ENCODE peak calls at places on chromosomes 4 and X, in five cellular contexts. Q is activated T-helper 1 cell treated with anti-CD3 and anti-CD28 coated beads, Interleukin-12 subunit alpha, Interleukin-12 subunit beta, Interleukin-2, Interleukin-4 antibody, amounts not matched to agents 30 ng/mL and 10 ng/mL and 1 ng/mL, durations not matched to agents 14 hours and 24 hours and 36 hours; O is BE2C; P is stimulated activated CD4-positive, alpha-beta T cell treated with anti-CD3 and anti-CD28 coated beads, Interleukin-15, amount 100 ng/mL, for 1 hour; Y is epithelial cell of esophagus. U is an unnamed sample.

GRCh38 chr4:80172203-80172602 is 25.1 kb upstream of the PRDM8 start:
- DNase-seq in Q (peak), O (no peak), P (no peak), Y (peak), U (no peak)

GRCh38 chr4:48623182-48623780 is 133.2 kb downstream of the ZAR1 start:
- DNase-seq in Q (no peak), O (no peak), P (no peak), Y (no peak), U (no peak)

GRCh38 chr4:159296061-159296460 is 193.2 kb downstream of the RAPGEF2 start:
- DNase-seq in Q (no peak), O (no peak), P (no peak), Y (peak), U (no peak)

GRCh38 chr4:186104895-186105720 is 604 bp downstream of the FAM149A start:
- DNase-seq in Q (no peak), O (no peak), P (no peak), Y (no peak), U (no peak)

GRCh38 chrX:53483838-53484420 is 49.8 kb upstream of the HSD17B10 start:
- DNase-seq in Q (no peak), O (no peak), P (no peak), Y (peak), U (no peak)

GRCh38 chr4:79225360-79225759 is 100.5 kb downstream of the NAA11 start:
- DNase-seq in Q (no peak), O (no peak), P (no peak), Y (no peak), U (no peak)

GRCh38 chrX:33273521-33273920 is 62.2 kb upstream of the DMD start:
- DNase-seq in Q (no peak), O (no peak), P (no peak), Y (peak), U (no peak)

GRCh38 chr4:105933083-105933482 is 37.8 kb downstream of the NPNT start:
- DNase-seq in Q (no peak), O (no peak), P (no peak), Y (no peak), U (no peak)

GRCh38 chr4:53019485-53020382 is 157.6 kb downstream of the RASL11B start:
- DNase-seq in Q (no peak), O (no peak), P (no peak), Y (peak), U (no peak)

GRCh38 chr4:24889991-24890390 is 22.9 kb downstream of the CCDC149 start:
- DNase-seq in Q (no peak), O (no peak), P (no peak), Y (peak), U (no peak)

GRCh38 chr4:176780995-176781738 is 11.6 kb downstream of the VEGFC start:
- DNase-seq in Q (no peak), O (no peak), P (no peak), Y (peak), U (no peak)

GRCh38 chr4:16237715-16238114 is 11.4 kb upstream of the TAPT1 start:
- DNase-seq in Q (no peak), O (no peak), P (no peak), Y (no peak), U (no peak)

GRCh38 chr4:141006236-141006802 is 127.0 kb downstream of the RNF150 start:
- DNase-seq in Q (no peak), O (no peak), P (no peak), Y (no peak), U (no peak)

GRCh38 chr4:2570551-2571222 is 34.2 kb downstream of the FAM193A start:
- DNase-seq in Q (peak), O (no peak), P (peak), Y (no peak), U (no peak)

GRCh38 chr4:16140520-16141249 is 56.9 kb upstream of the PROM1 start:
- DNase-seq in Q (no peak), O (no peak), P (no peak), Y (peak), U (peak)

GRCh38 chrX:53312946-53313745 is 31.8 kb upstream of the IQSEC2 start:
- DNase-seq in Q (peak), O (peak), P (peak), Y (peak), U (no peak)

GRCh38 chrX:112696506-112696905 is 16.8 kb upstream of the LHFPL1 start:
- DNase-seq in Q (no peak), O (no peak), P (no peak), Y (no peak), U (no peak)

GRCh38 chr4:120843840-120844527 is 78.5 kb downstream of the PRDM5 start:
- DNase-seq in Q (no peak), O (no peak), P (no peak), Y (peak), U (no peak)

GRCh38 chr4:139900964-139901376 is 235.4 kb downstream of the MGST2 start:
- DNase-seq in Q (no peak), O (no peak), P (no peak), Y (peak), U (no peak)

GRCh38 chr4:87014284-87014782 is 79.5 kb downstream of the AFF1 start:
- DNase-seq in Q (no peak), O (no peak), P (no peak), Y (no peak), U (no peak)

GRCh38 chr4:77471821-77472495 is 133.7 kb upstream of the CXCL13 start:
- DNase-seq in Q (no peak), O (no peak), P (no peak), Y (peak), U (no peak)

GRCh38 chrX:55480390-55481062 is 9.1 kb downstream of the USP51 start:
- DNase-seq in Q (no peak), O (no peak), P (no peak), Y (no peak), U (no peak)

GRCh38 chr4:44493924-44494323 is 45.3 kb upstream of the KCTD8 start:
- DNase-seq in Q (no peak), O (no peak), P (no peak), Y (peak), U (no peak)

GRCh38 chrX:154458116-154458953 is at the start of gene PLXNA3:
- DNase-seq in Q (peak), O (peak), P (peak), Y (peak), U (no peak)

GRCh38 chr4:87270144-87270543 is 49.7 kb upstream of the KLHL8 start:
- DNase-seq in Q (no peak), O (peak), P (no peak), Y (peak), U (no peak)

U was measured in NCI-H1048.